ENCODE peak calls at places on chromosomes 16 and 17, in five cellular contexts. I is adrenal gland, Q is fibroblast of the aortic adventitia, C is cardiac muscle cell, X is AG09309. G is an unnamed sample.

GRCh38 chr17:29246638-29247037 is at the start of gene CRYBA1:
- DNase-seq in I (no peak), Q (no peak), C (no peak), X (no peak), G (no peak)

GRCh38 chr17:32158870-32159585 is 16.7 kb downstream of the RHOT1 start:
- DNase-seq in I (no peak), Q (no peak), C (no peak), X (no peak), G (no peak)

GRCh38 chr17:6843241-6843890 is 11.8 kb upstream of the TEKT1 start:
- DNase-seq in I (no peak), Q (peak), C (peak), X (peak), G (peak)

GRCh38 chr17:81287155-81287554 is 8.0 kb downstream of the SLC38A10 start:
- DNase-seq in I (no peak), Q (no peak), C (no peak), X (no peak), G (no peak)

GRCh38 chr17:51610834-51611233 is 350.5 kb downstream of the UTP18 start:
- DNase-seq in I (no peak), Q (no peak), C (no peak), X (no peak), G (no peak)

GRCh38 chr17:83160443-83161297 is 81.3 kb downstream of the METRNL start:
- DNase-seq in I (no peak), Q (no peak), C (no peak), X (no peak), G (no peak)

GRCh38 chr16:51849715-51850114 is 697.2 kb downstream of the TOX3 start:
- DNase-seq in I (no peak), Q (no peak), C (no peak), X (no peak), G (no peak)

GRCh38 chr17:68861602-68862001 is 93.6 kb downstream of the ABCA8 start:
- DNase-seq in I (no peak), Q (no peak), C (no peak), X (no peak), G (no peak)

GRCh38 chr17:31917065-31917529 is 15.6 kb upstream of the UTP6 start:
- DNase-seq in I (peak), Q (no peak), C (no peak), X (no peak), G (no peak)

GRCh38 chr17:13114601-13115024 is 96.8 kb upstream of the ELAC2 start:
- DNase-seq in I (no peak), Q (peak), C (peak), X (peak), G (no peak)

GRCh38 chr17:48567209-48567608 is 10.9 kb downstream of the HOXB4 start:
- DNase-seq in I (no peak), Q (no peak), C (no peak), X (no peak), G (no peak)

GRCh38 chr16:67883146-67883871 is 1.4 kb upstream of the NRN1L start:
- DNase-seq in I (no peak), Q (no peak), C (no peak), X (no peak), G (no peak)

GRCh38 chr17:5819396-5819795 is 235.1 kb upstream of the NLRP1 start:
- DNase-seq in I (no peak), Q (no peak), C (no peak), X (no peak), G (no peak)

GRCh38 chr17:60747069-60747808 is 69.6 kb downstream of the BCAS3 start:
- DNase-seq in I (no peak), Q (no peak), C (no peak), X (no peak), G (no peak)

GRCh38 chr17:3534881-3535252 is 22.7 kb downstream of the TRPV3 start:
- DNase-seq in I (no peak), Q (peak), C (peak), X (no peak), G (no peak)

GRCh38 chr16:58418601-58419000 is 26.3 kb downstream of the GINS3 start:
- DNase-seq in I (peak), Q (peak), C (no peak), X (no peak), G (no peak)

GRCh38 chr17:49422714-49423113 is 8.0 kb upstream of the PHB1 start:
- DNase-seq in I (no peak), Q (no peak), C (no peak), X (no peak), G (no peak)

GRCh38 chr16:79006762-79007161 is 593.8 kb downstream of the MAF start:
- DNase-seq in I (no peak), Q (no peak), C (no peak), X (no peak), G (no peak)

GRCh38 chr17:77320501-77321256 is 179.9 kb downstream of the SEC14L1 start:
- DNase-seq in I (peak), Q (peak), C (no peak), X (no peak), G (no peak)

GRCh38 chr17:57519199-57519598 is 225.9 kb downstream of the CCDC182 start:
- DNase-seq in I (no peak), Q (peak), C (peak), X (no peak), G (peak)

GRCh38 chr17:348692-349425 is 3.7 kb downstream of the RPH3AL start:
- DNase-seq in I (peak), Q (no peak), C (no peak), X (no peak), G (no peak)

GRCh38 chr16:23823475-23824407 is 12.0 kb upstream of the PRKCB start:
- DNase-seq in I (no peak), Q (no peak), C (no peak), X (no peak), G (peak)

GRCh38 chr17:80212962-80213650 is 7.0 kb downstream of the SGSH start:
- DNase-seq in I (no peak), Q (no peak), C (no peak), X (no peak), G (no peak)

GRCh38 chr17:16968786-16969185 is 3.1 kb downstream of the TNFRSF13B start:
- DNase-seq in I (no peak), Q (no peak), C (no peak), X (no peak), G (no peak)

GRCh38 chr16:86554599-86554916 is 477 bp downstream of the MTHFSD start:
- DNase-seq in I (no peak), Q (no peak), C (peak), X (no peak), G (no peak)

GRCh38 chr17:50037321-50038107 is 18.4 kb upstream of the ITGA3 start:
- DNase-seq in I (peak), Q (peak), C (no peak), X (no peak), G (no peak)

GRCh38 chr17:47978324-47978723 is 7.4 kb downstream of the CDK5RAP3 start:
- DNase-seq in I (peak), Q (peak), C (peak), X (no peak), G (no peak)

GRCh38 chr16:76428858-76429257 is 151.7 kb downstream of the CNTNAP4 start:
- DNase-seq in I (no peak), Q (no peak), C (no peak), X (no peak), G (peak)

GRCh38 chr17:58219007-58219788 is at the start of gene MKS1:
- DNase-seq in I (peak), Q (peak), C (peak), X (peak), G (no peak)

GRCh38 chr17:62821213-62822079 is 13.3 kb upstream of the MARCHF10 start:
- DNase-seq in I (peak), Q (no peak), C (no peak), X (no peak), G (no peak)

GRCh38 chr17:69947027-69947759 is 127.8 kb upstream of the KCNJ16 start:
- DNase-seq in I (no peak), Q (no peak), C (no peak), X (no peak), G (no peak)

GRCh38 chr17:57597531-57598453 is 147.3 kb downstream of the CCDC182 start:
- DNase-seq in I (peak), Q (peak), C (peak), X (peak), G (peak)

GRCh38 chr16:78458588-78458987 is 359.1 kb downstream of the WWOX start:
- DNase-seq in I (no peak), Q (no peak), C (no peak), X (no peak), G (no peak)

GRCh38 chr17:75503337-75503950 is 11.9 kb downstream of the CASKIN2 start:
- DNase-seq in I (peak), Q (no peak), C (no peak), X (no peak), G (no peak)

GRCh38 chr17:75505640-75506039 is 9.7 kb downstream of the CASKIN2 start:
- DNase-seq in I (peak), Q (no peak), C (no peak), X (no peak), G (no peak)

GRCh38 chr17:75505152-75505409 is 10.3 kb downstream of the CASKIN2 start:
- DNase-seq in I (no peak), Q (no peak), C (no peak), X (no peak), G (no peak)

GRCh38 chr17:75503976-75504346 is 11.4 kb downstream of the CASKIN2 start:
- DNase-seq in I (no peak), Q (no peak), C (no peak), X (no peak), G (no peak)

DNA sequence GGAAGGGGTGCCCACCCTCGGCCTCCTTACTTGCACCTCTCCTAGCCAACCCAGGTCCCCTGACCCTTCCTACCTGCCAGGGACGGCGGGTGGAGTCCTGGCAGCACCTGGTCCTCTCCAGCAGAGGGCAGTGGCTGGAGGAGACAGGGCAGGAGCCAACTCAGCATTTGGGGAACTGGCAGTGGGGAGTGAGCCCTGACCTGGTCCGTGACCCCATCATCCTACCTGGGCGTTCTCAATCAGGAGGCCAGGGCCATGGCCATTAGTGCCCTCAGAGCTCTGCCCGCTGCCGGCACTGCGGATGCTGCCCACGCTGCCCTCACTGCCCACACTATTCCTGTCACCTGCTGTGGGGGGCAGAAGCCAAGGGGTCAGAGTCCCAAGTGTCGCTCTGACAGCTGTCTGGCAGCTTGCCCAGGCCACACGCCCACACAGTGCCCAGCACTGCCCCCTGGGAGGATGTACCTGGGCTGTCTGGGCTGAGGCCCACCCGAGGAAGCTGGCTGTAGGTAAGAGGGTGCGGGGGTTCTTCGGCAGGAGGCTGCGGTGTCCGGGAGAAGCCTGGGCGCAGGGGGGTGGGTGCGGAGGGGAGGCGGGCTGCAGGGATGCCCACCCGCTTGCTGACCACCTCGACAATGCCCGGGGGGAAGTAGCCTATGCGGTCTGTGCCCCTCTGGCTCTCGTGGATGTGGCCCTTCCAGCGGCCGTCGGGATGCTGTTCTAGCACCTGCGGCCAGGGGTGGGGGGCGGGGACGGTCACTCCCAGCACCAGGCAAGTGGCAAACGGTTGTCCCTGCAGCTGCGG is 10.8 kb downstream of the CASKIN2 start:
- DNase-seq in I (peak), Q (no peak), C (peak), X (no peak), G (no peak)
- TF ChIP-seq CTCF in I (peak), Q (peak), C (peak), X (peak), G (peak)

DNA sequence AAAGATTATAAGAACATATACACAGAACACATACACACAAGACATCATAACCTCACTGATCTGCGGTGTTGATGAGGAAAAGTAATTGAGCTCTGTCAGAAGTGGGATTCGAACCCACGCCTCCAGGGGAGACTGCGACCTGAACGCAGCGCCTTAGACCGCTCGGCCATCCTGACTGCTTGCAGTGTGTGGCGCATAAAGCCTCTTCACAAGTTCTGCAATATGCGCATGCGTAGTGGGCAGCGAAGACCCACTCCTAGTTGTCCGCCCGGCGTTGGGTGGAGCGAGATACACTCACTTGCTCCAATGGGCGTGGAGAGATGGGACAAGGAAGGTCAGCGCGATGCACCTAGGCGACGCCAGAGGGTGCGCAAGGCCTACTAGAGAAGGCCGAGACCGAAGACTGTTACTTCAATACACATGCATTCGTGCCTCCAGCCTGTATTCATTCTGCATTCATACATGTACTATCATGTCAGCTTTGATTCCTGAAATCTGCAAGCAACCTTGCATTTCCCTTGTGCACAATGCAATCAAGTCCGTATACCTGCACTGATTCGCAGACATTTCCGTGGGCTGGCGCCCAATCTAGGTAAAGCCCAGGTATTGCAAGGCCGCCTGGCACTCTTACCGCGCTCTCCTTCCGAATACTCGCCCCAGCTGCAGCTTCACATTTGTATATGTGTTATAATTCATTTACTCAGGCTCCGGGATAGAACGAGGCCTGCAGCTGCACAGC is 16.1 kb upstream of the PLLP start:
- DNase-seq in I (peak), Q (peak), C (peak), X (peak), G (peak)
- H3K4me3 ChIP-seq in I (peak), Q (peak), C (peak), X (no peak), G (peak)

DNA sequence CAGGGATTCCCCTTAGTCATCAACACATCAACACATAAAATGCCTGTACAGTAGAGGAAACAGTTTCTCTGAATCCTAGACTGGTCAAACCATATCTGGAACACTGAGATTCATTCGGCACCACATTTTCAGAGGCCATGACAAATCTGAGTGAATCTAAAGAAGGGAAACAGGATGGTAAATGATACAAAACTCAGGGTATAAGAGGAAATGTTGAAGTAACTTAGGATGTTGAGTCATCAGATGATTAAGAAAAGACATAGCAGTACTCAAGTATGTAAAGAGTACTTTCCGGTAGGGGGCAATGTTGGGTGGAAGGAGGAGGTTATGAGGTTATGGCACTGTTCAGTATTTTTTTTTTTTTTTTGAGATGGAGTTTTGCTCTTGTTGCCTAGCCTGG is 358.5 kb upstream of the PMFBP1 start:
- DNase-seq in I (no peak), Q (peak), C (no peak), X (peak), G (no peak)
- TF ChIP-seq CTCF in I (no peak), Q (peak), C (peak), X (peak), G (peak)

DNA sequence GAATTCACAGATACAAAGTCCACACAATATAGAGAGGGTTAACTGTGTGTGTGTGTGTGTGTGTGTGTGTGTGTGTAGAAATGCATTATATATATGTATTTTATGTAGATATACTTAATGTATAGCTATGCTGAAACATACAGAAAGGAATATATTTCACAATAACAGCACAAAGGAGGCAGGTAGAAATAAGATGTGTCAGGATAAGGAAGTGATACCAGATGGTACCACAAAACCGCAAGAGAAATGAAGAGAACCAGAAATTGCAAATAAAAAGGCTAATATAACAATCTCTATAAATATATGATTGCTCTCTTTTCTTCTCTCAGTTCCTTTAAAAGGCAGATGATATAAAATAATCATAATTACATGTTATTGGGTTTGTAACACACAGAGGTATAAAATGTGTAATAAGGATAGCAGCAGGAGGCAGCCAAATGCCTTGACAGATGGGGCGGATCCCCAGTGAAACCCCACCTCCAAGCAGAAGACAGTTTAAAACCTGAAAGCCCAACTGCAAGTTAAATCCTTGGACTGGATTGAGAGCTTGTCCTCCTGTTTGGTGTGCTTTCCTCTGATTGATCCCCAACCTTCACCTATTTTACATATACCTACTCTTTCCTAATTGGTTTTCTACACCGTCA is 365.4 kb upstream of the C16orf82 start:
- DNase-seq in I (no peak), Q (no peak), C (no peak), X (no peak), G (no peak)
- H3K4me3 ChIP-seq in I (no peak), Q (no peak), C (no peak), X (no peak), G (no peak)

GRCh38 chr16:592518-593306 is 2.8 kb downstream of the RAB40C start:
- DNase-seq in I (peak), Q (peak), C (no peak), X (no peak), G (no peak)
- TF ChIP-seq CTCF in I (no peak), Q (no peak), C (no peak), X (no peak), G (peak)

DNA sequence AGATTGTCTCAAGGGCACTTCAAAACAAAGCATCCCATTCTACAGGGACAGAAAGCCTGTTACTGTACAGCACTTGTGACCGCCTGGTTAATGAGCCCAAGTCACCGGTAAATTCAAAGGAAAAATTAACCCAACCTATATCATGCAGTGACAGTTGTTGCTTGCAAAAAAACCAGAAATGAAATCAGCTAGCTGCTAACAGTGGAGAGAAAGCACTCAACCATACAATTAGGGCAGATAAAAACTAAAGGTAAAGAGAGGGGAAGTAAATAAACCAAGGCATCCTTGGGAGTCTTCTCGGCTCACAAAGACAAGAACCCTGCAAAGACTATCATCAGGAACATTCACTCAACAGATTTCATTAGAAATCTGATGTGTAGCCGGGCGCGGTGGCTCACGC is 5.9 kb downstream of the RETREG3 start:
- DNase-seq in I (no peak), Q (no peak), C (no peak), X (no peak), G (no peak)
- H3K4me3 ChIP-seq in I (no peak), Q (no peak), C (no peak), X (no peak), G (no peak)

GRCh38 chr17:46730026-46730425 is 88.5 kb downstream of the WNT3 start:
- DNase-seq in I (no peak), Q (no peak), C (no peak), X (no peak), G (no peak)

GRCh38 chr17:46732133-46732532 is 86.4 kb downstream of the WNT3 start:
- DNase-seq in I (no peak), Q (no peak), C (no peak), X (no peak), G (no peak)

GRCh38 chr17:46732754-46733398 is 85.6 kb downstream of the WNT3 start:
- DNase-seq in I (no peak), Q (no peak), C (peak), X (no peak), G (no peak)

GRCh38 chr17:46727572-46728348 is 90.7 kb downstream of the WNT3 start:
- DNase-seq in I (no peak), Q (peak), C (no peak), X (peak), G (no peak)

GRCh38 chr17:46730679-46731078 is 87.8 kb downstream of the WNT3 start:
- DNase-seq in I (no peak), Q (no peak), C (no peak), X (no peak), G (no peak)
- TF ChIP-seq CTCF in I (no peak), Q (no peak), C (no peak), X (no peak), G (no peak)